ENCODE peak calls at places on chromosomes 5 and 9, in four cellular contexts. One of them, this sample, is unnamed. For H3K4me1 and H3K9me3, the result is how much of the 10 kb centered on the place peaks cover.

GRCh38 chr9:107636596-107637405 is 147.2 kb upstream of the KLF4 start:
- DNase-seq in endothelial cell of umbilical vein: no peak
- DNase-seq in left ventricle myocardium inferior: no peak
- DNase-seq in testis: no peak
- DNase-seq in this sample: no peak

GRCh38 chr5:80408475-80408875 is 611 bp downstream of the ZFYVE16 start:
- DNase-seq in endothelial cell of umbilical vein: peak
- DNase-seq in left ventricle myocardium inferior: peak
- DNase-seq in testis: peak
- DNase-seq in this sample: peak

GRCh38 chr5:132060501-132061161 is at the start of gene IL3:
- DNase-seq in endothelial cell of umbilical vein: no peak
- DNase-seq in left ventricle myocardium inferior: peak
- DNase-seq in testis: peak
- DNase-seq in this sample: no peak

GRCh38 chr9:100098241-100098886 is 436 bp downstream of the ERP44 start:
- DNase-seq in endothelial cell of umbilical vein: peak
- DNase-seq in left ventricle myocardium inferior: peak
- DNase-seq in testis: peak
- DNase-seq in this sample: peak

GRCh38 chr9:106120096-106120495 is 425.8 kb downstream of the TMEM38B start:
- DNase-seq in endothelial cell of umbilical vein: no peak
- DNase-seq in left ventricle myocardium inferior: no peak
- DNase-seq in testis: no peak
- DNase-seq in this sample: no peak

GRCh38 chr9:16371306-16371705 is 499.2 kb downstream of the BNC2 start:
- DNase-seq in endothelial cell of umbilical vein: no peak
- DNase-seq in left ventricle myocardium inferior: no peak
- DNase-seq in testis: no peak
- DNase-seq in this sample: no peak

GRCh38 chr5:152269533-152269932 is 135.5 kb downstream of the NMUR2 start:
- DNase-seq in endothelial cell of umbilical vein: no peak
- DNase-seq in left ventricle myocardium inferior: no peak
- DNase-seq in testis: no peak
- DNase-seq in this sample: no peak

GRCh38 chr5:175866377-175866907 is 4.9 kb upstream of the CPLX2 start:
- DNase-seq in endothelial cell of umbilical vein: no peak
- DNase-seq in left ventricle myocardium inferior: no peak
- DNase-seq in testis: no peak
- DNase-seq in this sample: no peak

GRCh38 chr9:135209852-135210251 is 122.4 kb downstream of the OLFM1 start:
- DNase-seq in endothelial cell of umbilical vein: no peak
- DNase-seq in left ventricle myocardium inferior: no peak
- DNase-seq in testis: no peak
- DNase-seq in this sample: peak

GRCh38 chr5:166845044-166845443 is 1446.4 kb upstream of the WWC1 start:
- DNase-seq in endothelial cell of umbilical vein: no peak
- DNase-seq in left ventricle myocardium inferior: no peak
- DNase-seq in testis: peak
- DNase-seq in this sample: peak

GRCh38 chr5:108528655-108529054 is 146.8 kb upstream of the FBXL17 start:
- DNase-seq in endothelial cell of umbilical vein: no peak
- DNase-seq in left ventricle myocardium inferior: no peak
- DNase-seq in testis: no peak
- DNase-seq in this sample: no peak

GRCh38 chr5:14357441-14357840 is 214.3 kb downstream of the TRIO start:
- DNase-seq in endothelial cell of umbilical vein: peak
- DNase-seq in left ventricle myocardium inferior: peak
- DNase-seq in testis: no peak
- DNase-seq in this sample: peak

GRCh38 chr9:92534199-92535159 is 1.3 kb downstream of the ECM2 start:
- DNase-seq in endothelial cell of umbilical vein: peak
- DNase-seq in left ventricle myocardium inferior: no peak
- DNase-seq in testis: no peak
- DNase-seq in this sample: no peak

GRCh38 chr9:112671256-112671655 is 46.7 kb downstream of the INIP start:
- DNase-seq in endothelial cell of umbilical vein: peak
- DNase-seq in left ventricle myocardium inferior: no peak
- DNase-seq in testis: no peak
- DNase-seq in this sample: no peak

GRCh38 chr5:143065185-143065584 is 295.0 kb downstream of the ARHGAP26 start:
- DNase-seq in endothelial cell of umbilical vein: no peak
- DNase-seq in left ventricle myocardium inferior: no peak
- DNase-seq in testis: peak
- DNase-seq in this sample: no peak

GRCh38 chr5:149227168-149227826 is 44.4 kb upstream of the AFAP1L1 start:
- DNase-seq in endothelial cell of umbilical vein: peak
- DNase-seq in left ventricle myocardium inferior: no peak
- DNase-seq in testis: no peak
- DNase-seq in this sample: peak

GRCh38 chr9:128469070-128469469 is 13.3 kb downstream of the ODF2 start:
- DNase-seq in endothelial cell of umbilical vein: no peak
- DNase-seq in left ventricle myocardium inferior: no peak
- DNase-seq in testis: no peak
- DNase-seq in this sample: no peak

GRCh38 chr5:89546658-89547057 is 663.7 kb upstream of the MEF2C start:
- DNase-seq in endothelial cell of umbilical vein: no peak
- DNase-seq in left ventricle myocardium inferior: no peak
- DNase-seq in testis: no peak
- DNase-seq in this sample: no peak

GRCh38 chr9:36746415-36746814 is 173.7 kb downstream of the MELK start:
- DNase-seq in endothelial cell of umbilical vein: no peak
- DNase-seq in left ventricle myocardium inferior: no peak
- DNase-seq in testis: no peak
- DNase-seq in this sample: no peak

GRCh38 chr5:178394074-178394473 is 161.5 kb upstream of the PHYKPL start:
- DNase-seq in endothelial cell of umbilical vein: no peak
- DNase-seq in left ventricle myocardium inferior: no peak
- DNase-seq in testis: no peak
- DNase-seq in this sample: no peak

GRCh38 chr5:132385321-132386105 is 16.0 kb downstream of the SLC22A5 start:
- DNase-seq in endothelial cell of umbilical vein: peak
- DNase-seq in left ventricle myocardium inferior: no peak
- DNase-seq in testis: peak
- DNase-seq in this sample: peak

GRCh38 chr5:52837591-52838001 is 49.9 kb downstream of the ITGA1 start:
- DNase-seq in endothelial cell of umbilical vein: no peak
- DNase-seq in left ventricle myocardium inferior: no peak
- DNase-seq in testis: no peak
- DNase-seq in this sample: no peak

GRCh38 chr5:138033916-138034315 is 1.0 kb upstream of the FAM13B start:
- DNase-seq in endothelial cell of umbilical vein: no peak
- DNase-seq in left ventricle myocardium inferior: no peak
- DNase-seq in testis: no peak
- DNase-seq in this sample: peak

GRCh38 chr9:94948567-94949235 is 222.2 kb downstream of the AOPEP start:
- DNase-seq in endothelial cell of umbilical vein: no peak
- DNase-seq in left ventricle myocardium inferior: no peak
- DNase-seq in testis: no peak
- DNase-seq in this sample: no peak

GRCh38 chr9:2817987-2818386 is 25.9 kb downstream of the PUM3 start:
- DNase-seq in endothelial cell of umbilical vein: no peak
- DNase-seq in left ventricle myocardium inferior: no peak
- DNase-seq in testis: no peak
- DNase-seq in this sample: peak

GRCh38 chr5:54669845-54670635 is 152.5 kb downstream of the SNX18 start:
- DNase-seq in endothelial cell of umbilical vein: peak
- DNase-seq in left ventricle myocardium inferior: no peak
- DNase-seq in testis: no peak
- DNase-seq in this sample: no peak

GRCh38 chr5:129461816-129462396 is 1.8 kb downstream of the ADAMTS19 start:
- DNase-seq in endothelial cell of umbilical vein: no peak
- DNase-seq in left ventricle myocardium inferior: no peak
- DNase-seq in testis: no peak
- DNase-seq in this sample: no peak

GRCh38 chr5:56350595-56351170 is 117.6 kb upstream of the ANKRD55 start:
- DNase-seq in endothelial cell of umbilical vein: peak
- DNase-seq in left ventricle myocardium inferior: peak
- DNase-seq in testis: no peak
- DNase-seq in this sample: no peak

GRCh38 chr5:88680253-88681132 is 202.5 kb downstream of the MEF2C start:
- DNase-seq in endothelial cell of umbilical vein: peak
- DNase-seq in left ventricle myocardium inferior: peak
- DNase-seq in testis: peak
- DNase-seq in this sample: peak

GRCh38 chr9:124033348-124033747 is 21.8 kb downstream of the LHX2 start:
- DNase-seq in endothelial cell of umbilical vein: no peak
- DNase-seq in left ventricle myocardium inferior: no peak
- DNase-seq in testis: no peak
- DNase-seq in this sample: no peak

GRCh38 chr9:90180374-90180773 is 462.2 kb downstream of the DIRAS2 start:
- DNase-seq in endothelial cell of umbilical vein: no peak
- DNase-seq in left ventricle myocardium inferior: no peak
- DNase-seq in testis: no peak
- DNase-seq in this sample: no peak

GRCh38 chr5:33480876-33481275 is 40.1 kb downstream of the TARS1 start:
- DNase-seq in endothelial cell of umbilical vein: no peak
- DNase-seq in left ventricle myocardium inferior: no peak
- DNase-seq in testis: no peak
- DNase-seq in this sample: no peak

GRCh38 chr9:133135193-133135745 is 14.2 kb upstream of the RALGDS start:
- DNase-seq in endothelial cell of umbilical vein: peak
- DNase-seq in left ventricle myocardium inferior: no peak
- DNase-seq in testis: no peak
- DNase-seq in this sample: peak

GRCh38 chr5:57492632-57493031 is 10.0 kb upstream of the ACTBL2 start:
- DNase-seq in endothelial cell of umbilical vein: no peak
- DNase-seq in left ventricle myocardium inferior: no peak
- DNase-seq in testis: no peak
- DNase-seq in this sample: no peak

DNA sequence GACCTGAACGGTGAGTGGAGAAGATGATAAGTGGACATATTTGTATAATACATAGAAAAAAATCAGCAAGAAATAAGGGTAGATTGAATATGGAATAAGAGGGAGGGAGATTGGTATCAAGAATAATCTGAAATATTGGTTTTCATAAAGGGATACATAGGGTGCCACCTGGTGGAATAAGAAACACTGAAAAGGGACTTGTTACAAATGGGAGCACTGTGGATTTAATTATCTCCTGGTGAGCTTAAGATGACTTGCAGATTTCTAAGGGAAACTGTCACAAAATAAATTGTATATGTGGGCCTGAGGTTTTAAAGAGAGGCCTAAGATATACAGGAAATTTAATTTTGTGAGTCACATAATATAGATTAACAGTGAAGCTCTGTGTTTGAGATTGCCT is 1403.5 kb upstream of the CDH18 start:
- DNase-seq in endothelial cell of umbilical vein: peak
- DNase-seq in left ventricle myocardium inferior: no peak
- DNase-seq in testis: no peak
- DNase-seq in this sample: no peak
- TF ChIP-seq CTCF in endothelial cell of umbilical vein: no peak
- TF ChIP-seq CTCF in left ventricle myocardium inferior: no peak
- TF ChIP-seq CTCF in testis: no peak
- TF ChIP-seq CTCF in this sample: no peak

DNA sequence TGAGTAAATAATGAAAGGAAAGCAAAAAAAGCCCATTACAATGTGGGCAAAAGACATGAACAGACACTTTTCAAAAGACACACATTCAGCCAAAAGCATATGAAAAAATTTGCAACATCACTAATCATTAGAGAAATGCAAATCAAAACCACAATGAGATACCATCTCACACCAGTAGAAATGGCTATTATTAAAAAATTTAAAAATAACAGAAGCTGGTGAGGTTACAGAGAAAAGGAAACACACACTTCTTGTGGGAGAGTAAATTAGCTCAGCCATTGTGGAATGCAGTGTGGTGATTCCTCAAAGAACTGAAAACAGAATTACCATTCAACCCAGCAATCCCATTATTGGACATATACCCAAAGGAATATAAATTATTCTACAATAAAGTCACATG is 585.2 kb upstream of the TUSC1 start:
- DNase-seq in endothelial cell of umbilical vein: no peak
- DNase-seq in left ventricle myocardium inferior: no peak
- DNase-seq in testis: no peak
- DNase-seq in this sample: no peak
- H3K4me1 ChIP-seq in endothelial cell of umbilical vein: half or more
- H3K4me1 ChIP-seq in left ventricle myocardium inferior: under half
- H3K4me1 ChIP-seq in testis: under half
- H3K4me1 ChIP-seq in this sample: under half

GRCh38 chr9:69771775-69772418 is 12.1 kb upstream of the PTAR1 start:
- DNase-seq in endothelial cell of umbilical vein: no peak
- DNase-seq in left ventricle myocardium inferior: no peak
- DNase-seq in testis: no peak
- DNase-seq in this sample: peak
- H3K9me3 ChIP-seq in endothelial cell of umbilical vein: under half
- H3K9me3 ChIP-seq in left ventricle myocardium inferior: under half
- H3K9me3 ChIP-seq in testis: under half
- H3K9me3 ChIP-seq in this sample: under half

GRCh38 chr5:97044057-97044456 is 98.4 kb downstream of the LIX1 start:
- DNase-seq in endothelial cell of umbilical vein: peak
- DNase-seq in left ventricle myocardium inferior: peak
- DNase-seq in testis: peak
- DNase-seq in this sample: peak
- TF ChIP-seq CTCF in endothelial cell of umbilical vein: peak
- TF ChIP-seq CTCF in left ventricle myocardium inferior: peak
- TF ChIP-seq CTCF in testis: no peak
- TF ChIP-seq CTCF in this sample: peak

DNA sequence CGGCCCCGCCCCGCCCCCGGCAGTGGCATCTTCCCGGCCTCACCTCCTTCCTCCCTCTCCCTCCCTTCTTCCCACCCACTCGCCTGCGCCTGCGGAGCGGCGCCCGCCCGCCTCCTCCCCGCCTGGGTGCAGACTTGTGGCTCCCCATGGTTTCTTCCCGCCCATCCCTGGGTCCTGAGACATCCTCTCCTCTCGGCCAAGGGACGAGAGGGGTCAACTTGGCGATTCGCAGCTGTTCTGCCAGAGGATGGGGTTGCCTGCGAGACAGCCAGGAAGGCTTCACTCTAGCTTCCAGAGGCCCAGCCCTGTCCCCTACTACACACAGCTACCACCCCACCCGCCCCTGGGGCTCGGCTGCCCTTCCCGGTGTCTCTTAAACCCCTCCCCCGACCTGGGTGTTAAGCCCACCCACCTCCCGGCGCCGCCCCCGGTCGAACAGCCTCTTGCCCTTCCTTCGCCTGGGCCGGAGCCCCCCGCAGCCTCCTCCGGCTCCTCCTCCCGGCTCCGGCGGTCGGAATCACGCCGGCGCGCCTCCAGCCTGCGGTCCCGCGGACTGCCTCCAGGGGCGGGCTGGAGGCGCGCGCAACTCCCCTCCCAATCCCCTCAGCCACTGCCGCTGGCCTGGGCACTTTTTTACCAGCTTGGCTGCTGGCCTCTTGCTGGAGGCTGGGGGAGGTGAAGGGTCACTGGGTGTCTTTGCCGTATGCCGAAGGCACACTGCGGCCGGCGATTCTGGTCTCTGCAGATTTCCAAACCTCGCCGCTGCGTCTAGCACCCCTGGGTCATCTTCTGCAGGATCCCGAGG is 1.9 kb downstream of the JADE2 start:
- DNase-seq in endothelial cell of umbilical vein: peak
- DNase-seq in left ventricle myocardium inferior: peak
- DNase-seq in testis: peak
- DNase-seq in this sample: peak
- H3K4me1 ChIP-seq in endothelial cell of umbilical vein: under half
- H3K4me1 ChIP-seq in left ventricle myocardium inferior: half or more
- H3K4me1 ChIP-seq in testis: under half
- H3K4me1 ChIP-seq in this sample: under half